ENCODE peak calls at places on chromosomes 4 and X, in ten cellular contexts. One of them, this sample, is unnamed.

GRCh38 chrX:39903937-39904336 is 193.8 kb downstream of the BCOR start:
- DNase-seq in activated CD8-positive, alpha-beta memory T cell treated with anti-CD3 and anti-CD28 coated beads for 4 hours: no peak
- DNase-seq in COR-L47: no peak
- DNase-seq in ELR: peak
- DNase-seq in NT2/D1: no peak
- DNase-seq in NCI-H2081: no peak
- DNase-seq in activated naive CD4-positive, alpha-beta T cell: no peak
- DNase-seq in left ventricle myocardium inferior: no peak
- DNase-seq in activated CD4-positive, alpha-beta T cell treated with anti-CD3 and anti-CD28 coated beads, Interleukin-2, amount 50 U/mL, for 48 hours: peak
- DNase-seq in stimulated activated CD4-positive, alpha-beta T cell treated with anti-CD3 and anti-CD28 coated beads, Interleukin-2, amount 100 ng/mL, for 24 hours: peak
- DNase-seq in this sample: no peak

GRCh38 chr4:73709461-73710033 is 30.8 kb upstream of the CXCL8 start:
- DNase-seq in stimulated activated CD4-positive, alpha-beta T cell treated with anti-CD3 and anti-CD28 coated beads, Interleukin-2, amount 100 ng/mL, for 24 hours: no peak
- DNase-seq in activated CD8-positive, alpha-beta memory T cell treated with anti-CD3 and anti-CD28 coated beads for 4 hours: no peak
- DNase-seq in activated naive CD4-positive, alpha-beta T cell: no peak
- DNase-seq in left ventricle myocardium inferior: no peak
- DNase-seq in activated CD4-positive, alpha-beta T cell treated with anti-CD3 and anti-CD28 coated beads, Interleukin-2, amount 50 U/mL, for 48 hours: no peak
- DNase-seq in ELR: no peak
- DNase-seq in NT2/D1: no peak
- DNase-seq in COR-L47: no peak
- DNase-seq in NCI-H2081: no peak
- DNase-seq in this sample: no peak

GRCh38 chr4:186104895-186105720 is 604 bp downstream of the FAM149A start:
- DNase-seq in COR-L47: no peak
- DNase-seq in left ventricle myocardium inferior: no peak
- DNase-seq in stimulated activated CD4-positive, alpha-beta T cell treated with anti-CD3 and anti-CD28 coated beads, Interleukin-2, amount 100 ng/mL, for 24 hours: peak
- DNase-seq in activated naive CD4-positive, alpha-beta T cell: no peak
- DNase-seq in NT2/D1: no peak
- DNase-seq in activated CD4-positive, alpha-beta T cell treated with anti-CD3 and anti-CD28 coated beads, Interleukin-2, amount 50 U/mL, for 48 hours: no peak
- DNase-seq in ELR: no peak
- DNase-seq in NCI-H2081: no peak
- DNase-seq in activated CD8-positive, alpha-beta memory T cell treated with anti-CD3 and anti-CD28 coated beads for 4 hours: no peak
- DNase-seq in this sample: no peak

GRCh38 chrX:28586891-28587635 is at the start of gene IL1RAPL1:
- DNase-seq in NT2/D1: no peak
- DNase-seq in NCI-H2081: no peak
- DNase-seq in ELR: no peak
- DNase-seq in left ventricle myocardium inferior: no peak
- DNase-seq in COR-L47: peak
- DNase-seq in stimulated activated CD4-positive, alpha-beta T cell treated with anti-CD3 and anti-CD28 coated beads, Interleukin-2, amount 100 ng/mL, for 24 hours: no peak
- DNase-seq in activated naive CD4-positive, alpha-beta T cell: no peak
- DNase-seq in activated CD8-positive, alpha-beta memory T cell treated with anti-CD3 and anti-CD28 coated beads for 4 hours: no peak
- DNase-seq in activated CD4-positive, alpha-beta T cell treated with anti-CD3 and anti-CD28 coated beads, Interleukin-2, amount 50 U/mL, for 48 hours: no peak
- DNase-seq in this sample: no peak

GRCh38 chr4:172802041-172802440 is 366.6 kb upstream of the GALNT7 start:
- DNase-seq in activated CD8-positive, alpha-beta memory T cell treated with anti-CD3 and anti-CD28 coated beads for 4 hours: no peak
- DNase-seq in activated naive CD4-positive, alpha-beta T cell: no peak
- DNase-seq in NT2/D1: no peak
- DNase-seq in ELR: no peak
- DNase-seq in activated CD4-positive, alpha-beta T cell treated with anti-CD3 and anti-CD28 coated beads, Interleukin-2, amount 50 U/mL, for 48 hours: no peak
- DNase-seq in COR-L47: no peak
- DNase-seq in NCI-H2081: no peak
- DNase-seq in left ventricle myocardium inferior: no peak
- DNase-seq in stimulated activated CD4-positive, alpha-beta T cell treated with anti-CD3 and anti-CD28 coated beads, Interleukin-2, amount 100 ng/mL, for 24 hours: no peak
- DNase-seq in this sample: no peak

GRCh38 chr4:147312376-147313046 is 168.4 kb upstream of the EDNRA start:
- DNase-seq in COR-L47: no peak
- DNase-seq in activated CD8-positive, alpha-beta memory T cell treated with anti-CD3 and anti-CD28 coated beads for 4 hours: no peak
- DNase-seq in stimulated activated CD4-positive, alpha-beta T cell treated with anti-CD3 and anti-CD28 coated beads, Interleukin-2, amount 100 ng/mL, for 24 hours: no peak
- DNase-seq in ELR: no peak
- DNase-seq in left ventricle myocardium inferior: no peak
- DNase-seq in activated CD4-positive, alpha-beta T cell treated with anti-CD3 and anti-CD28 coated beads, Interleukin-2, amount 50 U/mL, for 48 hours: no peak
- DNase-seq in activated naive CD4-positive, alpha-beta T cell: no peak
- DNase-seq in NT2/D1: no peak
- DNase-seq in NCI-H2081: no peak
- DNase-seq in this sample: no peak

GRCh38 chrX:75067931-75068330 is 88.2 kb downstream of the ABCB7 start:
- DNase-seq in NT2/D1: no peak
- DNase-seq in activated CD8-positive, alpha-beta memory T cell treated with anti-CD3 and anti-CD28 coated beads for 4 hours: no peak
- DNase-seq in stimulated activated CD4-positive, alpha-beta T cell treated with anti-CD3 and anti-CD28 coated beads, Interleukin-2, amount 100 ng/mL, for 24 hours: no peak
- DNase-seq in left ventricle myocardium inferior: no peak
- DNase-seq in activated naive CD4-positive, alpha-beta T cell: no peak
- DNase-seq in ELR: peak
- DNase-seq in NCI-H2081: no peak
- DNase-seq in COR-L47: no peak
- DNase-seq in activated CD4-positive, alpha-beta T cell treated with anti-CD3 and anti-CD28 coated beads, Interleukin-2, amount 50 U/mL, for 48 hours: no peak
- DNase-seq in this sample: no peak

GRCh38 chrX:116317409-116317808 is 119.0 kb upstream of the SLC6A14 start:
- DNase-seq in stimulated activated CD4-positive, alpha-beta T cell treated with anti-CD3 and anti-CD28 coated beads, Interleukin-2, amount 100 ng/mL, for 24 hours: no peak
- DNase-seq in COR-L47: no peak
- DNase-seq in NT2/D1: peak
- DNase-seq in NCI-H2081: no peak
- DNase-seq in left ventricle myocardium inferior: peak
- DNase-seq in activated CD8-positive, alpha-beta memory T cell treated with anti-CD3 and anti-CD28 coated beads for 4 hours: no peak
- DNase-seq in activated naive CD4-positive, alpha-beta T cell: no peak
- DNase-seq in activated CD4-positive, alpha-beta T cell treated with anti-CD3 and anti-CD28 coated beads, Interleukin-2, amount 50 U/mL, for 48 hours: no peak
- DNase-seq in ELR: peak
- DNase-seq in this sample: peak

GRCh38 chrX:120014354-120015129 is 62.9 kb downstream of the RHOXF2B start:
- DNase-seq in activated CD4-positive, alpha-beta T cell treated with anti-CD3 and anti-CD28 coated beads, Interleukin-2, amount 50 U/mL, for 48 hours: no peak
- DNase-seq in NT2/D1: no peak
- DNase-seq in COR-L47: no peak
- DNase-seq in left ventricle myocardium inferior: no peak
- DNase-seq in activated naive CD4-positive, alpha-beta T cell: no peak
- DNase-seq in stimulated activated CD4-positive, alpha-beta T cell treated with anti-CD3 and anti-CD28 coated beads, Interleukin-2, amount 100 ng/mL, for 24 hours: no peak
- DNase-seq in activated CD8-positive, alpha-beta memory T cell treated with anti-CD3 and anti-CD28 coated beads for 4 hours: no peak
- DNase-seq in NCI-H2081: peak
- DNase-seq in ELR: no peak
- DNase-seq in this sample: no peak

GRCh38 chr4:77354550-77354949 is 197.5 kb downstream of the CCNG2 start:
- DNase-seq in activated CD8-positive, alpha-beta memory T cell treated with anti-CD3 and anti-CD28 coated beads for 4 hours: no peak
- DNase-seq in activated naive CD4-positive, alpha-beta T cell: no peak
- DNase-seq in ELR: no peak
- DNase-seq in activated CD4-positive, alpha-beta T cell treated with anti-CD3 and anti-CD28 coated beads, Interleukin-2, amount 50 U/mL, for 48 hours: no peak
- DNase-seq in NCI-H2081: no peak
- DNase-seq in COR-L47: no peak
- DNase-seq in left ventricle myocardium inferior: no peak
- DNase-seq in NT2/D1: no peak
- DNase-seq in stimulated activated CD4-positive, alpha-beta T cell treated with anti-CD3 and anti-CD28 coated beads, Interleukin-2, amount 100 ng/mL, for 24 hours: no peak
- DNase-seq in this sample: no peak

GRCh38 chr4:109611045-109611616 is 51.1 kb downstream of the MCUB start:
- DNase-seq in activated naive CD4-positive, alpha-beta T cell: no peak
- DNase-seq in left ventricle myocardium inferior: no peak
- DNase-seq in activated CD8-positive, alpha-beta memory T cell treated with anti-CD3 and anti-CD28 coated beads for 4 hours: no peak
- DNase-seq in stimulated activated CD4-positive, alpha-beta T cell treated with anti-CD3 and anti-CD28 coated beads, Interleukin-2, amount 100 ng/mL, for 24 hours: no peak
- DNase-seq in ELR: no peak
- DNase-seq in COR-L47: no peak
- DNase-seq in NCI-H2081: no peak
- DNase-seq in NT2/D1: no peak
- DNase-seq in activated CD4-positive, alpha-beta T cell treated with anti-CD3 and anti-CD28 coated beads, Interleukin-2, amount 50 U/mL, for 48 hours: no peak
- DNase-seq in this sample: no peak

GRCh38 chr4:42786350-42787070 is 106.0 kb upstream of the GRXCR1 start:
- DNase-seq in NT2/D1: peak
- DNase-seq in activated CD4-positive, alpha-beta T cell treated with anti-CD3 and anti-CD28 coated beads, Interleukin-2, amount 50 U/mL, for 48 hours: no peak
- DNase-seq in activated CD8-positive, alpha-beta memory T cell treated with anti-CD3 and anti-CD28 coated beads for 4 hours: no peak
- DNase-seq in activated naive CD4-positive, alpha-beta T cell: no peak
- DNase-seq in ELR: no peak
- DNase-seq in NCI-H2081: peak
- DNase-seq in left ventricle myocardium inferior: no peak
- DNase-seq in COR-L47: peak
- DNase-seq in stimulated activated CD4-positive, alpha-beta T cell treated with anti-CD3 and anti-CD28 coated beads, Interleukin-2, amount 100 ng/mL, for 24 hours: no peak
- DNase-seq in this sample: no peak

GRCh38 chrX:67546496-67547423 is 2.9 kb downstream of the AR start:
- DNase-seq in ELR: peak
- DNase-seq in NCI-H2081: no peak
- DNase-seq in stimulated activated CD4-positive, alpha-beta T cell treated with anti-CD3 and anti-CD28 coated beads, Interleukin-2, amount 100 ng/mL, for 24 hours: no peak
- DNase-seq in activated CD4-positive, alpha-beta T cell treated with anti-CD3 and anti-CD28 coated beads, Interleukin-2, amount 50 U/mL, for 48 hours: no peak
- DNase-seq in NT2/D1: no peak
- DNase-seq in left ventricle myocardium inferior: no peak
- DNase-seq in COR-L47: no peak
- DNase-seq in activated CD8-positive, alpha-beta memory T cell treated with anti-CD3 and anti-CD28 coated beads for 4 hours: no peak
- DNase-seq in activated naive CD4-positive, alpha-beta T cell: no peak
- DNase-seq in this sample: peak

GRCh38 chr4:32909722-32910121 is 2189.6 kb downstream of the PCDH7 start:
- DNase-seq in activated CD8-positive, alpha-beta memory T cell treated with anti-CD3 and anti-CD28 coated beads for 4 hours: no peak
- DNase-seq in NCI-H2081: no peak
- DNase-seq in activated CD4-positive, alpha-beta T cell treated with anti-CD3 and anti-CD28 coated beads, Interleukin-2, amount 50 U/mL, for 48 hours: no peak
- DNase-seq in NT2/D1: no peak
- DNase-seq in stimulated activated CD4-positive, alpha-beta T cell treated with anti-CD3 and anti-CD28 coated beads, Interleukin-2, amount 100 ng/mL, for 24 hours: no peak
- DNase-seq in ELR: no peak
- DNase-seq in activated naive CD4-positive, alpha-beta T cell: no peak
- DNase-seq in COR-L47: no peak
- DNase-seq in left ventricle myocardium inferior: no peak
- DNase-seq in this sample: no peak

GRCh38 chr4:68904786-68905185 is 46.8 kb downstream of the UGT2A3 start:
- DNase-seq in left ventricle myocardium inferior: no peak
- DNase-seq in ELR: peak
- DNase-seq in stimulated activated CD4-positive, alpha-beta T cell treated with anti-CD3 and anti-CD28 coated beads, Interleukin-2, amount 100 ng/mL, for 24 hours: no peak
- DNase-seq in activated CD8-positive, alpha-beta memory T cell treated with anti-CD3 and anti-CD28 coated beads for 4 hours: no peak
- DNase-seq in activated CD4-positive, alpha-beta T cell treated with anti-CD3 and anti-CD28 coated beads, Interleukin-2, amount 50 U/mL, for 48 hours: no peak
- DNase-seq in NCI-H2081: no peak
- DNase-seq in COR-L47: peak
- DNase-seq in activated naive CD4-positive, alpha-beta T cell: no peak
- DNase-seq in NT2/D1: no peak
- DNase-seq in this sample: no peak

GRCh38 chr4:135186002-135186401 is 984.4 kb upstream of the PABPC4L start:
- DNase-seq in NCI-H2081: no peak
- DNase-seq in activated CD4-positive, alpha-beta T cell treated with anti-CD3 and anti-CD28 coated beads, Interleukin-2, amount 50 U/mL, for 48 hours: no peak
- DNase-seq in activated CD8-positive, alpha-beta memory T cell treated with anti-CD3 and anti-CD28 coated beads for 4 hours: no peak
- DNase-seq in ELR: no peak
- DNase-seq in activated naive CD4-positive, alpha-beta T cell: no peak
- DNase-seq in left ventricle myocardium inferior: no peak
- DNase-seq in stimulated activated CD4-positive, alpha-beta T cell treated with anti-CD3 and anti-CD28 coated beads, Interleukin-2, amount 100 ng/mL, for 24 hours: no peak
- DNase-seq in NT2/D1: peak
- DNase-seq in COR-L47: no peak
- DNase-seq in this sample: no peak

GRCh38 chr4:169492436-169493163 is 119.8 kb downstream of the NEK1 start:
- DNase-seq in ELR: peak
- DNase-seq in NCI-H2081: peak
- DNase-seq in COR-L47: peak
- DNase-seq in activated CD8-positive, alpha-beta memory T cell treated with anti-CD3 and anti-CD28 coated beads for 4 hours: no peak
- DNase-seq in activated naive CD4-positive, alpha-beta T cell: no peak
- DNase-seq in stimulated activated CD4-positive, alpha-beta T cell treated with anti-CD3 and anti-CD28 coated beads, Interleukin-2, amount 100 ng/mL, for 24 hours: peak
- DNase-seq in left ventricle myocardium inferior: no peak
- DNase-seq in activated CD4-positive, alpha-beta T cell treated with anti-CD3 and anti-CD28 coated beads, Interleukin-2, amount 50 U/mL, for 48 hours: peak
- DNase-seq in NT2/D1: peak
- DNase-seq in this sample: no peak

GRCh38 chr4:76802546-76803021 is 95.4 kb downstream of the SOWAHB start:
- DNase-seq in COR-L47: no peak
- DNase-seq in activated CD4-positive, alpha-beta T cell treated with anti-CD3 and anti-CD28 coated beads, Interleukin-2, amount 50 U/mL, for 48 hours: no peak
- DNase-seq in NT2/D1: no peak
- DNase-seq in stimulated activated CD4-positive, alpha-beta T cell treated with anti-CD3 and anti-CD28 coated beads, Interleukin-2, amount 100 ng/mL, for 24 hours: no peak
- DNase-seq in activated naive CD4-positive, alpha-beta T cell: no peak
- DNase-seq in ELR: no peak
- DNase-seq in NCI-H2081: no peak
- DNase-seq in left ventricle myocardium inferior: no peak
- DNase-seq in activated CD8-positive, alpha-beta memory T cell treated with anti-CD3 and anti-CD28 coated beads for 4 hours: no peak
- DNase-seq in this sample: no peak

GRCh38 chr4:537436-538264 is 38.4 kb downstream of the TMEM271 start:
- DNase-seq in NCI-H2081: no peak
- DNase-seq in activated CD4-positive, alpha-beta T cell treated with anti-CD3 and anti-CD28 coated beads, Interleukin-2, amount 50 U/mL, for 48 hours: no peak
- DNase-seq in activated CD8-positive, alpha-beta memory T cell treated with anti-CD3 and anti-CD28 coated beads for 4 hours: no peak
- DNase-seq in COR-L47: no peak
- DNase-seq in stimulated activated CD4-positive, alpha-beta T cell treated with anti-CD3 and anti-CD28 coated beads, Interleukin-2, amount 100 ng/mL, for 24 hours: no peak
- DNase-seq in ELR: no peak
- DNase-seq in left ventricle myocardium inferior: no peak
- DNase-seq in NT2/D1: no peak
- DNase-seq in activated naive CD4-positive, alpha-beta T cell: no peak
- DNase-seq in this sample: no peak

GRCh38 chr4:78207951-78208350 is 150.8 kb downstream of the FRAS1 start:
- DNase-seq in ELR: no peak
- DNase-seq in activated CD4-positive, alpha-beta T cell treated with anti-CD3 and anti-CD28 coated beads, Interleukin-2, amount 50 U/mL, for 48 hours: no peak
- DNase-seq in activated CD8-positive, alpha-beta memory T cell treated with anti-CD3 and anti-CD28 coated beads for 4 hours: no peak
- DNase-seq in stimulated activated CD4-positive, alpha-beta T cell treated with anti-CD3 and anti-CD28 coated beads, Interleukin-2, amount 100 ng/mL, for 24 hours: no peak
- DNase-seq in NT2/D1: no peak
- DNase-seq in NCI-H2081: no peak
- DNase-seq in left ventricle myocardium inferior: no peak
- DNase-seq in activated naive CD4-positive, alpha-beta T cell: no peak
- DNase-seq in COR-L47: no peak
- DNase-seq in this sample: no peak

GRCh38 chr4:53365121-53365485 is 758 bp downstream of the SCFD2 start:
- DNase-seq in ELR: peak
- DNase-seq in activated CD8-positive, alpha-beta memory T cell treated with anti-CD3 and anti-CD28 coated beads for 4 hours: no peak
- DNase-seq in stimulated activated CD4-positive, alpha-beta T cell treated with anti-CD3 and anti-CD28 coated beads, Interleukin-2, amount 100 ng/mL, for 24 hours: no peak
- DNase-seq in NCI-H2081: no peak
- DNase-seq in NT2/D1: no peak
- DNase-seq in activated CD4-positive, alpha-beta T cell treated with anti-CD3 and anti-CD28 coated beads, Interleukin-2, amount 50 U/mL, for 48 hours: peak
- DNase-seq in COR-L47: no peak
- DNase-seq in activated naive CD4-positive, alpha-beta T cell: peak
- DNase-seq in left ventricle myocardium inferior: no peak
- DNase-seq in this sample: no peak

GRCh38 chrX:131826572-131826971 is 196.5 kb upstream of the STK26 start:
- DNase-seq in NT2/D1: no peak
- DNase-seq in activated CD8-positive, alpha-beta memory T cell treated with anti-CD3 and anti-CD28 coated beads for 4 hours: no peak
- DNase-seq in stimulated activated CD4-positive, alpha-beta T cell treated with anti-CD3 and anti-CD28 coated beads, Interleukin-2, amount 100 ng/mL, for 24 hours: no peak
- DNase-seq in left ventricle myocardium inferior: no peak
- DNase-seq in COR-L47: no peak
- DNase-seq in NCI-H2081: no peak
- DNase-seq in ELR: no peak
- DNase-seq in activated naive CD4-positive, alpha-beta T cell: no peak
- DNase-seq in activated CD4-positive, alpha-beta T cell treated with anti-CD3 and anti-CD28 coated beads, Interleukin-2, amount 50 U/mL, for 48 hours: no peak
- DNase-seq in this sample: no peak

GRCh38 chr4:15920723-15921591 is 17.6 kb downstream of the FGFBP1 start:
- DNase-seq in NCI-H2081: no peak
- DNase-seq in activated CD4-positive, alpha-beta T cell treated with anti-CD3 and anti-CD28 coated beads, Interleukin-2, amount 50 U/mL, for 48 hours: no peak
- DNase-seq in activated CD8-positive, alpha-beta memory T cell treated with anti-CD3 and anti-CD28 coated beads for 4 hours: no peak
- DNase-seq in activated naive CD4-positive, alpha-beta T cell: no peak
- DNase-seq in ELR: peak
- DNase-seq in COR-L47: no peak
- DNase-seq in stimulated activated CD4-positive, alpha-beta T cell treated with anti-CD3 and anti-CD28 coated beads, Interleukin-2, amount 100 ng/mL, for 24 hours: no peak
- DNase-seq in NT2/D1: no peak
- DNase-seq in left ventricle myocardium inferior: no peak
- DNase-seq in this sample: peak

GRCh38 chr4:2927696-2928075 is 35.5 kb downstream of the NOP14 start:
- DNase-seq in activated naive CD4-positive, alpha-beta T cell: no peak
- DNase-seq in ELR: no peak
- DNase-seq in COR-L47: no peak
- DNase-seq in NCI-H2081: no peak
- DNase-seq in left ventricle myocardium inferior: no peak
- DNase-seq in NT2/D1: no peak
- DNase-seq in stimulated activated CD4-positive, alpha-beta T cell treated with anti-CD3 and anti-CD28 coated beads, Interleukin-2, amount 100 ng/mL, for 24 hours: no peak
- DNase-seq in activated CD8-positive, alpha-beta memory T cell treated with anti-CD3 and anti-CD28 coated beads for 4 hours: no peak
- DNase-seq in activated CD4-positive, alpha-beta T cell treated with anti-CD3 and anti-CD28 coated beads, Interleukin-2, amount 50 U/mL, for 48 hours: no peak
- DNase-seq in this sample: no peak

GRCh38 chr4:37737456-37737855 is 51.3 kb upstream of the RELL1 start:
- DNase-seq in activated naive CD4-positive, alpha-beta T cell: no peak
- DNase-seq in left ventricle myocardium inferior: no peak
- DNase-seq in activated CD4-positive, alpha-beta T cell treated with anti-CD3 and anti-CD28 coated beads, Interleukin-2, amount 50 U/mL, for 48 hours: no peak
- DNase-seq in NCI-H2081: no peak
- DNase-seq in activated CD8-positive, alpha-beta memory T cell treated with anti-CD3 and anti-CD28 coated beads for 4 hours: no peak
- DNase-seq in COR-L47: no peak
- DNase-seq in NT2/D1: no peak
- DNase-seq in stimulated activated CD4-positive, alpha-beta T cell treated with anti-CD3 and anti-CD28 coated beads, Interleukin-2, amount 100 ng/mL, for 24 hours: no peak
- DNase-seq in ELR: peak
- DNase-seq in this sample: no peak

GRCh38 chr4:74005528-74005927 is 7.1 kb upstream of the CXCL5 start:
- DNase-seq in COR-L47: no peak
- DNase-seq in activated CD8-positive, alpha-beta memory T cell treated with anti-CD3 and anti-CD28 coated beads for 4 hours: no peak
- DNase-seq in stimulated activated CD4-positive, alpha-beta T cell treated with anti-CD3 and anti-CD28 coated beads, Interleukin-2, amount 100 ng/mL, for 24 hours: no peak
- DNase-seq in NCI-H2081: no peak
- DNase-seq in NT2/D1: no peak
- DNase-seq in ELR: no peak
- DNase-seq in activated CD4-positive, alpha-beta T cell treated with anti-CD3 and anti-CD28 coated beads, Interleukin-2, amount 50 U/mL, for 48 hours: no peak
- DNase-seq in activated naive CD4-positive, alpha-beta T cell: no peak
- DNase-seq in left ventricle myocardium inferior: no peak
- DNase-seq in this sample: no peak

GRCh38 chrX:54540289-54540688 is 10.3 kb downstream of the GNL3L start:
- DNase-seq in activated naive CD4-positive, alpha-beta T cell: no peak
- DNase-seq in NCI-H2081: no peak
- DNase-seq in activated CD4-positive, alpha-beta T cell treated with anti-CD3 and anti-CD28 coated beads, Interleukin-2, amount 50 U/mL, for 48 hours: no peak
- DNase-seq in COR-L47: no peak
- DNase-seq in activated CD8-positive, alpha-beta memory T cell treated with anti-CD3 and anti-CD28 coated beads for 4 hours: no peak
- DNase-seq in stimulated activated CD4-positive, alpha-beta T cell treated with anti-CD3 and anti-CD28 coated beads, Interleukin-2, amount 100 ng/mL, for 24 hours: no peak
- DNase-seq in ELR: peak
- DNase-seq in NT2/D1: no peak
- DNase-seq in left ventricle myocardium inferior: peak
- DNase-seq in this sample: no peak

GRCh38 chr4:29588615-29589014 is 1131.6 kb upstream of the PCDH7 start:
- DNase-seq in activated CD8-positive, alpha-beta memory T cell treated with anti-CD3 and anti-CD28 coated beads for 4 hours: no peak
- DNase-seq in COR-L47: no peak
- DNase-seq in NT2/D1: no peak
- DNase-seq in activated CD4-positive, alpha-beta T cell treated with anti-CD3 and anti-CD28 coated beads, Interleukin-2, amount 50 U/mL, for 48 hours: no peak
- DNase-seq in ELR: no peak
- DNase-seq in left ventricle myocardium inferior: no peak
- DNase-seq in NCI-H2081: no peak
- DNase-seq in stimulated activated CD4-positive, alpha-beta T cell treated with anti-CD3 and anti-CD28 coated beads, Interleukin-2, amount 100 ng/mL, for 24 hours: no peak
- DNase-seq in activated naive CD4-positive, alpha-beta T cell: no peak
- DNase-seq in this sample: no peak

This sample was measured in Right ventricle myocardium superior.